ENCODE peak calls at places on chromosomes 11 and 22, in nine cellular contexts. One of them, this sample, is unnamed.

GRCh38 chr11:10388096-10388495 is 67.0 kb upstream of the AMPD3 start:
- DNase-seq in cerebellum: no peak
- DNase-seq in activated CD4-positive, alpha-beta T cell treated with anti-CD3 and anti-CD28 coated beads, Interleukin-2, amount 10 ng/mL, durations not matched to agents 7 days and 5 days: no peak
- DNase-seq in C1 segment of cervical spinal cord: no peak
- DNase-seq in stimulated activated CD4-positive, alpha-beta T cell treated with anti-CD3 and anti-CD28 coated beads, Interleukin-1b, Interleukin-23, amount 100 ng/mL, for 24 hours: no peak
- DNase-seq in HEK293T: no peak
- DNase-seq in NCI-H1092: no peak
- DNase-seq in ELF-1: peak
- DNase-seq in iris pigment epithelial cell: no peak
- DNase-seq in this sample: no peak

GRCh38 chr22:28942801-28943500 is 59.6 kb downstream of the ZNRF3 start:
- DNase-seq in cerebellum: no peak
- DNase-seq in activated CD4-positive, alpha-beta T cell treated with anti-CD3 and anti-CD28 coated beads, Interleukin-2, amount 10 ng/mL, durations not matched to agents 7 days and 5 days: no peak
- DNase-seq in C1 segment of cervical spinal cord: no peak
- DNase-seq in stimulated activated CD4-positive, alpha-beta T cell treated with anti-CD3 and anti-CD28 coated beads, Interleukin-1b, Interleukin-23, amount 100 ng/mL, for 24 hours: no peak
- DNase-seq in HEK293T: no peak
- DNase-seq in NCI-H1092: no peak
- DNase-seq in ELF-1: peak
- DNase-seq in iris pigment epithelial cell: no peak
- DNase-seq in this sample: no peak

GRCh38 chr11:122897606-122898210 is 15.1 kb downstream of the JHY start:
- DNase-seq in cerebellum: no peak
- DNase-seq in activated CD4-positive, alpha-beta T cell treated with anti-CD3 and anti-CD28 coated beads, Interleukin-2, amount 10 ng/mL, durations not matched to agents 7 days and 5 days: no peak
- DNase-seq in C1 segment of cervical spinal cord: no peak
- DNase-seq in stimulated activated CD4-positive, alpha-beta T cell treated with anti-CD3 and anti-CD28 coated beads, Interleukin-1b, Interleukin-23, amount 100 ng/mL, for 24 hours: no peak
- DNase-seq in HEK293T: no peak
- DNase-seq in NCI-H1092: no peak
- DNase-seq in ELF-1: no peak
- DNase-seq in iris pigment epithelial cell: peak
- DNase-seq in this sample: no peak

GRCh38 chr11:61645179-61645868 is 34.9 kb upstream of the DAGLA start:
- DNase-seq in cerebellum: no peak
- DNase-seq in activated CD4-positive, alpha-beta T cell treated with anti-CD3 and anti-CD28 coated beads, Interleukin-2, amount 10 ng/mL, durations not matched to agents 7 days and 5 days: no peak
- DNase-seq in C1 segment of cervical spinal cord: no peak
- DNase-seq in stimulated activated CD4-positive, alpha-beta T cell treated with anti-CD3 and anti-CD28 coated beads, Interleukin-1b, Interleukin-23, amount 100 ng/mL, for 24 hours: no peak
- DNase-seq in HEK293T: no peak
- DNase-seq in NCI-H1092: no peak
- DNase-seq in ELF-1: no peak
- DNase-seq in iris pigment epithelial cell: peak
- DNase-seq in this sample: no peak

GRCh38 chr11:47587733-47588326 is 1.4 kb downstream of the FAM180B start:
- DNase-seq in cerebellum: no peak
- DNase-seq in activated CD4-positive, alpha-beta T cell treated with anti-CD3 and anti-CD28 coated beads, Interleukin-2, amount 10 ng/mL, durations not matched to agents 7 days and 5 days: no peak
- DNase-seq in C1 segment of cervical spinal cord: no peak
- DNase-seq in stimulated activated CD4-positive, alpha-beta T cell treated with anti-CD3 and anti-CD28 coated beads, Interleukin-1b, Interleukin-23, amount 100 ng/mL, for 24 hours: no peak
- DNase-seq in HEK293T: no peak
- DNase-seq in NCI-H1092: no peak
- DNase-seq in ELF-1: no peak
- DNase-seq in iris pigment epithelial cell: no peak
- DNase-seq in this sample: no peak

GRCh38 chr11:34929794-34930763 is 13.7 kb downstream of the PDHX start:
- DNase-seq in cerebellum: no peak
- DNase-seq in activated CD4-positive, alpha-beta T cell treated with anti-CD3 and anti-CD28 coated beads, Interleukin-2, amount 10 ng/mL, durations not matched to agents 7 days and 5 days: no peak
- DNase-seq in C1 segment of cervical spinal cord: no peak
- DNase-seq in stimulated activated CD4-positive, alpha-beta T cell treated with anti-CD3 and anti-CD28 coated beads, Interleukin-1b, Interleukin-23, amount 100 ng/mL, for 24 hours: no peak
- DNase-seq in HEK293T: no peak
- DNase-seq in NCI-H1092: no peak
- DNase-seq in ELF-1: no peak
- DNase-seq in iris pigment epithelial cell: no peak
- DNase-seq in this sample: no peak

GRCh38 chr11:113578164-113578455 is 102.9 kb upstream of the DRD2 start:
- DNase-seq in cerebellum: no peak
- DNase-seq in activated CD4-positive, alpha-beta T cell treated with anti-CD3 and anti-CD28 coated beads, Interleukin-2, amount 10 ng/mL, durations not matched to agents 7 days and 5 days: no peak
- DNase-seq in C1 segment of cervical spinal cord: no peak
- DNase-seq in stimulated activated CD4-positive, alpha-beta T cell treated with anti-CD3 and anti-CD28 coated beads, Interleukin-1b, Interleukin-23, amount 100 ng/mL, for 24 hours: no peak
- DNase-seq in HEK293T: no peak
- DNase-seq in NCI-H1092: no peak
- DNase-seq in ELF-1: no peak
- DNase-seq in iris pigment epithelial cell: no peak
- DNase-seq in this sample: no peak

GRCh38 chr11:20226936-20227335 is 66.7 kb upstream of the DBX1 start:
- DNase-seq in cerebellum: no peak
- DNase-seq in activated CD4-positive, alpha-beta T cell treated with anti-CD3 and anti-CD28 coated beads, Interleukin-2, amount 10 ng/mL, durations not matched to agents 7 days and 5 days: no peak
- DNase-seq in C1 segment of cervical spinal cord: no peak
- DNase-seq in stimulated activated CD4-positive, alpha-beta T cell treated with anti-CD3 and anti-CD28 coated beads, Interleukin-1b, Interleukin-23, amount 100 ng/mL, for 24 hours: no peak
- DNase-seq in HEK293T: no peak
- DNase-seq in NCI-H1092: no peak
- DNase-seq in ELF-1: no peak
- DNase-seq in iris pigment epithelial cell: peak
- DNase-seq in this sample: no peak

GRCh38 chr11:68282141-68282860 is 10.5 kb upstream of the C11orf24 start:
- DNase-seq in cerebellum: no peak
- DNase-seq in activated CD4-positive, alpha-beta T cell treated with anti-CD3 and anti-CD28 coated beads, Interleukin-2, amount 10 ng/mL, durations not matched to agents 7 days and 5 days: peak
- DNase-seq in C1 segment of cervical spinal cord: no peak
- DNase-seq in stimulated activated CD4-positive, alpha-beta T cell treated with anti-CD3 and anti-CD28 coated beads, Interleukin-1b, Interleukin-23, amount 100 ng/mL, for 24 hours: no peak
- DNase-seq in HEK293T: no peak
- DNase-seq in NCI-H1092: no peak
- DNase-seq in ELF-1: no peak
- DNase-seq in iris pigment epithelial cell: no peak
- DNase-seq in this sample: no peak